ENCODE peak calls at places on chromosomes 13 and 19, in six cellular contexts. Q is RPMI8226, H is A549, Y is endothelial cell, D is activated gamma-delta T cell treated with Interleukin-2 at 50 U/mL for 16 hours, R is aorta. N is an unnamed sample.

GRCh38 chr13:33639640-33640080 is 178.3 kb upstream of the RFC3 start:
- DNase-seq in R (no peak), D (no peak), H (no peak), Q (no peak), Y (no peak), N (no peak)

GRCh38 chr13:27728271-27728670 is 64.0 kb upstream of the GSX1 start:
- DNase-seq in Q (peak), D (no peak), Y (peak), R (no peak), H (no peak), N (no peak)

GRCh38 chr19:991174-991931 is 7.2 kb downstream of the WDR18 start:
- DNase-seq in H (no peak), Y (peak), Q (no peak), D (peak), R (peak), N (no peak)

GRCh38 chr19:2883686-2884439 is 16.7 kb downstream of the ZNF556 start:
- DNase-seq in D (no peak), Y (no peak), R (no peak), H (no peak), Q (no peak), N (no peak)

GRCh38 chr19:3710265-3710812 is 2.2 kb downstream of the TJP3 start:
- DNase-seq in Q (peak), D (no peak), Y (no peak), H (peak), R (peak), N (no peak)

GRCh38 chr13:44259045-44260042 is 114.3 kb upstream of the SERP2 start:
- DNase-seq in Y (no peak), Q (peak), R (peak), H (no peak), D (peak), N (no peak)

GRCh38 chr19:14916848-14917247 is 24.4 kb upstream of the OR7C2 start:
- DNase-seq in Y (no peak), Q (peak), R (no peak), D (no peak), H (peak), N (no peak)

GRCh38 chr13:99287544-99287943 is 19.7 kb downstream of the GPR183 start:
- DNase-seq in D (no peak), Q (no peak), R (no peak), Y (no peak), H (no peak), N (no peak)

GRCh38 chr13:112879283-112879833 is 89.7 kb upstream of the MCF2L start:
- DNase-seq in Y (no peak), D (no peak), Q (no peak), R (peak), H (no peak), N (no peak)

GRCh38 chr19:13505164-13505695 is 1.0 kb downstream of the CACNA1A start:
- DNase-seq in Y (no peak), D (no peak), H (no peak), R (no peak), Q (no peak), N (no peak)

GRCh38 chr19:19871932-19872331 is 6.2 kb downstream of the ZNF253 start:
- DNase-seq in Q (no peak), D (no peak), Y (no peak), R (no peak), H (no peak), N (no peak)

GRCh38 chr13:44267966-44268365 is 105.7 kb upstream of the SERP2 start:
- DNase-seq in Y (no peak), H (no peak), D (no peak), Q (no peak), R (no peak), N (no peak)

GRCh38 chr19:33226550-33227241 is 1.0 kb upstream of the SLC7A10 start:
- DNase-seq in Q (no peak), R (no peak), Y (peak), H (peak), D (no peak), N (no peak)

N was measured in cardiac septum.